ENCODE peak calls at places on chromosomes 6 and 20, in nine cellular contexts. N is gastrocnemius medialis; X is CD8-positive, alpha-beta memory T cell; T is fibroblast of lung; M is right lobe of liver; F is neural progenitor cell; U is heart right ventricle; Q is mucosa of descending colon; Y is IMR-90. K is an unnamed sample. For H3K36me3 and H3K9me3, the result is how much of the 10 kb centered on the place peaks cover.

GRCh38 chr6:20811112-20811746 is 277.0 kb downstream of the CDKAL1 start:
- DNase-seq in N (no peak), X (no peak), T (peak), M (no peak), F (peak), U (peak), Q (no peak), Y (peak), K (no peak)

GRCh38 chr6:147063469-147064031 is 140.7 kb upstream of the STXBP5 start:
- DNase-seq in N (no peak), X (no peak), T (peak), M (no peak), F (no peak), U (no peak), Q (no peak), Y (peak), K (no peak)

GRCh38 chr6:54595844-54596243 is 250.7 kb upstream of the FAM83B start:
- DNase-seq in N (no peak), X (no peak), T (peak), M (no peak), F (no peak), U (no peak), Q (no peak), Y (peak), K (no peak)

GRCh38 chr6:109094351-109095035 is at the start of gene SESN1:
- DNase-seq in N (peak), X (peak), T (peak), M (peak), F (peak), U (peak), Q (peak), Y (peak), K (peak)

GRCh38 chr6:149421132-149421531 is 21.1 kb downstream of the SUMO4 start:
- DNase-seq in N (no peak), X (no peak), T (no peak), M (no peak), F (no peak), U (no peak), Q (no peak), Y (no peak), K (no peak)

GRCh38 chr6:80338201-80338836 is 231.8 kb downstream of the BCKDHB start:
- DNase-seq in N (no peak), X (peak), T (no peak), M (peak), F (peak), U (peak), Q (peak), Y (peak), K (peak)

GRCh38 chr6:142821860-142822259 is 123.1 kb downstream of the HIVEP2 start:
- DNase-seq in N (peak), X (no peak), T (no peak), M (peak), F (no peak), U (no peak), Q (no peak), Y (no peak), K (no peak)

GRCh38 chr20:45406260-45407066 is 1.6 kb upstream of the DBNDD2 start:
- DNase-seq in N (peak), X (peak), T (peak), M (peak), F (peak), U (peak), Q (peak), Y (no peak), K (peak)

GRCh38 chr20:2890743-2891142 is 17.5 kb downstream of the PTPRA start:
- DNase-seq in N (no peak), X (no peak), T (peak), M (no peak), F (no peak), U (no peak), Q (no peak), Y (peak), K (no peak)

GRCh38 chr6:78400076-78400475 is 467.3 kb upstream of the IRAK1BP1 start:
- DNase-seq in N (no peak), X (no peak), T (no peak), M (no peak), F (no peak), U (no peak), Q (no peak), Y (no peak), K (no peak)

GRCh38 chr6:101397199-101397598 is 3.7 kb downstream of the GRIK2 start:
- DNase-seq in N (no peak), X (no peak), T (peak), M (no peak), F (peak), U (no peak), Q (no peak), Y (peak), K (no peak)

GRCh38 chr6:52361945-52362442 is at the start of gene PAQR8:
- DNase-seq in N (peak), X (peak), T (peak), M (peak), F (peak), U (peak), Q (peak), Y (peak), K (peak)

GRCh38 chr20:25623225-25623735 is 534 bp downstream of the NANP start:
- DNase-seq in N (peak), X (peak), T (peak), M (peak), F (peak), U (peak), Q (peak), Y (peak), K (no peak)

GRCh38 chr6:125020385-125020784 is 58.1 kb downstream of the RNF217 start:
- DNase-seq in N (no peak), X (no peak), T (peak), M (no peak), F (no peak), U (no peak), Q (no peak), Y (peak), K (no peak)

GRCh38 chr6:50128420-50129005 is 78.8 kb upstream of the DEFB112 start:
- DNase-seq in N (no peak), X (no peak), T (peak), M (no peak), F (peak), U (no peak), Q (no peak), Y (peak), K (no peak)

GRCh38 chr6:113879186-113880096 is 22.3 kb downstream of the MARCKS start:
- DNase-seq in N (peak), X (no peak), T (peak), M (peak), F (peak), U (peak), Q (peak), Y (peak), K (peak)

GRCh38 chr6:145829102-145829501 is 14.5 kb upstream of the FBXO30 start:
- DNase-seq in N (peak), X (no peak), T (no peak), M (peak), F (no peak), U (peak), Q (no peak), Y (no peak), K (no peak)

GRCh38 chr6:78614961-78615360 is 252.4 kb upstream of the IRAK1BP1 start:
- DNase-seq in N (no peak), X (no peak), T (no peak), M (no peak), F (no peak), U (no peak), Q (no peak), Y (no peak), K (no peak)

GRCh38 chr6:166476061-166476591 is 93.4 kb upstream of the MPC1 start:
- DNase-seq in N (no peak), X (no peak), T (no peak), M (peak), F (no peak), U (no peak), Q (no peak), Y (no peak), K (no peak)

GRCh38 chr6:40398810-40399477 is 188.2 kb downstream of the LRFN2 start:
- DNase-seq in N (no peak), X (no peak), T (no peak), M (no peak), F (peak), U (no peak), Q (no peak), Y (no peak), K (no peak)

GRCh38 chr6:5999688-6000608 is 6.8 kb downstream of the NRN1 start:
- DNase-seq in N (no peak), X (no peak), T (no peak), M (no peak), F (peak), U (peak), Q (no peak), Y (no peak), K (no peak)

GRCh38 chr20:36435799-36436541 is 105.3 kb upstream of the MYL9 start:
- DNase-seq in N (peak), X (peak), T (peak), M (peak), F (peak), U (peak), Q (peak), Y (peak), K (peak)

GRCh38 chr20:35385733-35386132 is 26.0 kb downstream of the UQCC1 start:
- DNase-seq in N (no peak), X (no peak), T (peak), M (no peak), F (no peak), U (no peak), Q (no peak), Y (peak), K (no peak)

GRCh38 chr6:139820191-139820590 is 445.7 kb upstream of the CITED2 start:
- DNase-seq in N (no peak), X (no peak), T (peak), M (no peak), F (no peak), U (no peak), Q (no peak), Y (peak), K (no peak)

GRCh38 chr6:128822271-128822670 is 60.7 kb upstream of the LAMA2 start:
- DNase-seq in N (no peak), X (no peak), T (peak), M (no peak), F (no peak), U (peak), Q (no peak), Y (peak), K (no peak)

GRCh38 chr6:142372348-142372747 is 70.5 kb downstream of the ADGRG6 start:
- DNase-seq in N (no peak), X (no peak), T (peak), M (no peak), F (no peak), U (no peak), Q (no peak), Y (peak), K (no peak)

GRCh38 chr6:139743629-139744028 is 369.2 kb upstream of the CITED2 start:
- DNase-seq in N (no peak), X (no peak), T (peak), M (no peak), F (no peak), U (no peak), Q (no peak), Y (peak), K (no peak)

GRCh38 chr6:125307964-125308615 is 6.3 kb upstream of the HDDC2 start:
- DNase-seq in N (peak), X (no peak), T (no peak), M (no peak), F (no peak), U (no peak), Q (no peak), Y (no peak), K (no peak)

GRCh38 chr6:47061631-47062300 is 19.6 kb upstream of the ADGRF1 start:
- DNase-seq in N (peak), X (no peak), T (peak), M (no peak), F (no peak), U (peak), Q (no peak), Y (no peak), K (no peak)

GRCh38 chr20:11432407-11432806 is 485.3 kb upstream of the BTBD3 start:
- DNase-seq in N (no peak), X (no peak), T (peak), M (no peak), F (no peak), U (no peak), Q (no peak), Y (peak), K (no peak)

GRCh38 chr6:158782432-158783166 is 36.6 kb downstream of the EZR start:
- DNase-seq in N (no peak), X (no peak), T (no peak), M (no peak), F (no peak), U (no peak), Q (no peak), Y (no peak), K (no peak)

GRCh38 chr6:158783167-158783450 is 36.1 kb downstream of the EZR start:
- DNase-seq in N (no peak), X (no peak), T (no peak), M (no peak), F (no peak), U (no peak), Q (no peak), Y (no peak), K (no peak)

GRCh38 chr6:158781692-158782373 is 37.3 kb downstream of the EZR start:
- DNase-seq in N (peak), X (no peak), T (no peak), M (no peak), F (no peak), U (no peak), Q (no peak), Y (no peak), K (no peak)

GRCh38 chr6:158783851-158784250 is 35.3 kb downstream of the EZR start:
- DNase-seq in N (no peak), X (no peak), T (no peak), M (no peak), F (no peak), U (no peak), Q (no peak), Y (no peak), K (no peak)

GRCh38 chr6:158780963-158781691 is 38.0 kb downstream of the EZR start:
- DNase-seq in N (no peak), X (no peak), T (no peak), M (no peak), F (no peak), U (no peak), Q (peak), Y (no peak), K (no peak)
- H3K36me3 ChIP-seq in N (under half), X (half or more), T (under half), M (half or more), F (under half), U (half or more), Q (under half), Y (under half), K (half or more)

GRCh38 chr6:169388767-169389166 is 135.1 kb upstream of the THBS2 start:
- DNase-seq in N (no peak), X (no peak), T (no peak), M (no peak), F (no peak), U (no peak), Q (no peak), Y (no peak), K (no peak)
- H3K9me3 ChIP-seq in N (under half), X (under half), T (under half), M (under half), F (under half), U (under half), Q (under half), Y (under half), K (under half)

GRCh38 chr6:152150196-152150595 is 342.7 kb downstream of the ESR1 start:
- DNase-seq in N (no peak), X (no peak), T (no peak), M (no peak), F (no peak), U (no peak), Q (no peak), Y (no peak), K (no peak)
- H3K36me3 ChIP-seq in N (under half), X (half or more), T (under half), M (half or more), F (under half), U (half or more), Q (under half), Y (under half), K (half or more)

DNA sequence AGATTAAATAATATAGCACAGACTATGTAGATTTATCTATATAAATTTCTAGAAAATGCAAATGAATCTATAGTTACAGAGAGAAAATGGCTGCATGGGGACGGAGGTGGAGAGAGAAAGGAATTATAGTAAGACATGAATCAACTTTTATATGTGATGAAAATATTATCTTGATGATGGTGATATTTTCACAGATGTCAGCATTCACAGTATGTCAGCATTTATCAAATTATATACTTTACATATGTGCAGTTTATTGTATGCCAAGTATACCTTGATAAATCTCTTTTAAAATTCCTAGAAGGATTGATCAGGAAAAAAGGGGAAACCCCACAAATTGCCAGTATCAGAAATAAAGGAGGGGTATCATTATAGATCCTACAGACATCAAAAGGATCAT is 44.6 kb downstream of the NPEPL1 start:
- DNase-seq in N (no peak), X (no peak), T (no peak), M (no peak), F (no peak), U (no peak), Q (no peak), Y (no peak), K (no peak)
- H3K9me3 ChIP-seq in N (under half), X (under half), T (under half), M (under half), F (under half), U (under half), Q (under half), Y (under half), K (under half)

DNA sequence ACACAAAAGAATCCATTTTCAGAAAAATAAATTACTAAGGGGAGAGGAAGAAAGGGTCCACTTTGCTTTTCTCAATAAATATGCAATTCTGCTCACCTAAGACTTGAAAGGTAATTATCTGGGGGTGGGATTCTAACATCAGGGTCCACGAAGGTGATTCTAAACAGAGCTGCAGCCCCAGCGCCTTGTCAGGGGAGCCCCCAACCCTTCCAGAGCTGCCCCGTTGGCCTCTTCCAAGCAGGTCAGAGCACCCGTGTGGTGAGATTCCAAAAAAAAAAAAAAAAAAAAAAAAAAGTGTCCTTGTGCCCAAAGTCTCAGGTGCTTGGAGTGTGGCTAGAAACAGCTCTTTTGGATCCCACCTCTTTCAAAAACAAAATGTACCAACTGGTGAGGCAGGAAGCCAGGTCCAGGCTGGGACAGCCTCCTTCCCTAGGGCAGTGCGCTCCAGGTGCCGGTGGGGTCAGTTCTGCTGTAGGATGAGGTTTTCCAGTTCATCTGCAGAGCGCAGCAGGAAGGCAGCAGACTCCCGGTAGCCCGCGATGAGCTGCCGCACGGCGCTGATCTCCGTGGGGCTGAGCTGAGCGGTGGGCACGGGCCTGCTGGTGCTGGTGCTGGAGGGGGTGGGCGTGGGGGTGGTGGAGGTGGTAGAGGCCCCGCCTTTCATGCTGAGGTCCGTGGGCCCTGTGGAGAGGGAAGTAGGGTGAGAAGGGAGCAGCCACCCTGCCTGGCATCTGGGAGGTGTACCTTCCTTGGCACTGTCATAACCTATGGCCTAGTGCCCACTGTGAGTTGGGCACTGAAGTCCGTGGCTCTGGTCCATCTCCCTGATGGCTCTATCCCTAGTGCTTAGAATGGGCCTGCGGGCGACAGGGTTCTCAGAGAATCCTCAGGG is 89.3 kb downstream of the ASXL1 start:
- DNase-seq in N (no peak), X (no peak), T (no peak), M (no peak), F (no peak), U (no peak), Q (peak), Y (no peak), K (no peak)
- H3K36me3 ChIP-seq in N (under half), X (under half), T (under half), M (under half), F (under half), U (half or more), Q (under half), Y (half or more), K (half or more)

GRCh38 chr6:165159459-165159858 is 149.9 kb downstream of the C6orf118 start:
- DNase-seq in N (no peak), X (no peak), T (no peak), M (no peak), F (no peak), U (no peak), Q (no peak), Y (no peak), K (no peak)

DNA sequence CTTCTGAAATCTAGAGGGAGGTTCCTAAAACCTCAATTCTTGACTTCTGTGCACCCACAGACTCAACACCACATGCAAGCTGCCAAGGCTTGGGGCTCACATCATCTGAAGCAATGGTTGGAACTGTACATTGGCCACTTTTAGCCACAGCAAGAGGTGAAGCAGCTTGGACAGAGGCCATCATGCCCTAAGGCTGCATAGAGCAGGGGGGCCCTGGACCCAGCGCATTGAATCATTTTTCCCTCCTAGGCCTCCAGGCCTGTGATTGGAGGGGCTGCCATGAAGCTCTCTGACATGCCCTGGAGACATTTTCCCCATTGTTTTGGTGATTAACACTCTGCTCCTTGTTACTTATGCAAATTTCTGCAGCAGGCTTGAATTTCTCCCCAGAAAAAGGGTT is 145.9 kb downstream of the C6orf118 start:
- DNase-seq in N (no peak), X (no peak), T (no peak), M (no peak), F (no peak), U (no peak), Q (no peak), Y (no peak), K (no peak)
- H3K9me3 ChIP-seq in N (under half), X (under half), T (under half), M (under half), F (under half), U (under half), Q (half or more), Y (under half), K (under half)

DNA sequence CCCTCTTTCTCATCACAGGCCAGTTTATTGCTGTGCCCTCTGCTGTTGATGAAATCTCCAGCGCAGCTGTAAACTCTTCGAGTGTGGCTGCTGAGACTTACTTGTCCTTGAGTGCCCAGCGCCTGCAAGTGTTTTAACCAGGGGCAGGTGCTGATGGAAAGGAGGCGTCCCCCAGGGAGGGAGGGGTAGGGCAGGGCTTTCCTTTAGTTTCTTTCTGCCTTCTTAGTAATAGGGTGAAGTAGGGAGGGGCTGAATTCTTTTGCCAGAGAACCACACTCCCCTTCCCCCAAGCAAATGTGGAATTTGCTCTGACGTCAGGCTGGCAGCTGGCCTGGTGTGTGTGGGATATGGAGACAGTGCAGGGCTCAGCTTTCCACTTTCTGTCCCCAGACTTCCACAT is 61.2 kb downstream of the IGF2R start:
- DNase-seq in N (peak), X (no peak), T (peak), M (peak), F (peak), U (peak), Q (peak), Y (peak), K (no peak)
- H3K36me3 ChIP-seq in N (under half), X (under half), T (under half), M (half or more), F (under half), U (half or more), Q (under half), Y (half or more), K (half or more)

GRCh38 chr20:56211051-56211450 is 37.5 kb upstream of the MC3R start:
- DNase-seq in N (no peak), X (no peak), T (no peak), M (no peak), F (no peak), U (no peak), Q (no peak), Y (no peak), K (no peak)
- H3K9me3 ChIP-seq in N (under half), X (under half), T (under half), M (under half), F (under half), U (under half), Q (under half), Y (under half), K (under half)